ENCODE peak calls at places on chromosomes 5 and 9, in four cellular contexts. One of them, this sample, is unnamed.

GRCh38 chr5:136040746-136041415 is 12.1 kb downstream of the TGFBI start:
- DNase-seq in mammary epithelial cell: no peak
- DNase-seq in mesendoderm: no peak
- DNase-seq in GM23338: no peak
- DNase-seq in this sample: no peak

GRCh38 chr9:76987594-76988200 is 31.8 kb upstream of the FOXB2 start:
- DNase-seq in GM23338: peak; percentile 88
- DNase-seq in mesendoderm: peak; percentile 82
- DNase-seq in mammary epithelial cell: peak; percentile 35
- DNase-seq in this sample: peak; percentile 73

GRCh38 chr5:78638423-78638822 is 10.1 kb downstream of the LHFPL2 start:
- DNase-seq in GM23338: no peak
- DNase-seq in mesendoderm: peak; percentile 70
- DNase-seq in mammary epithelial cell: peak; percentile 98
- DNase-seq in this sample: no peak

GRCh38 chr5:143494595-143494994 is 91.1 kb upstream of the NR3C1 start:
- DNase-seq in mammary epithelial cell: no peak
- DNase-seq in mesendoderm: no peak
- DNase-seq in GM23338: no peak
- DNase-seq in this sample: no peak

GRCh38 chr9:1238407-1238806 is 188.2 kb downstream of the DMRT2 start:
- DNase-seq in GM23338: no peak
- DNase-seq in mesendoderm: no peak
- DNase-seq in mammary epithelial cell: peak; percentile 18
- DNase-seq in this sample: no peak

GRCh38 chr5:121218086-121218485 is 633.6 kb upstream of the FTMT start:
- DNase-seq in mesendoderm: peak; percentile 85
- DNase-seq in GM23338: no peak
- DNase-seq in mammary epithelial cell: no peak
- DNase-seq in this sample: no peak

GRCh38 chr5:173759696-173760095 is 128.5 kb upstream of the CPEB4 start:
- DNase-seq in GM23338: no peak
- DNase-seq in mammary epithelial cell: no peak
- DNase-seq in mesendoderm: no peak
- DNase-seq in this sample: no peak

GRCh38 chr9:72983056-72983455 is 30.2 kb upstream of the ALDH1A1 start:
- DNase-seq in mesendoderm: no peak
- DNase-seq in mammary epithelial cell: no peak
- DNase-seq in GM23338: no peak
- DNase-seq in this sample: no peak

GRCh38 chr9:97307500-97308163 is at the start of gene CCDC180:
- DNase-seq in GM23338: peak; percentile 53
- DNase-seq in mesendoderm: no peak
- DNase-seq in mammary epithelial cell: no peak
- DNase-seq in this sample: no peak

GRCh38 chr9:98637381-98637780 is 71.4 kb downstream of the GABBR2 start:
- DNase-seq in mammary epithelial cell: peak; percentile 11
- DNase-seq in GM23338: no peak
- DNase-seq in mesendoderm: no peak
- DNase-seq in this sample: no peak

GRCh38 chr9:34710023-34710422 is at the start of gene CCL21:
- DNase-seq in GM23338: no peak
- DNase-seq in mammary epithelial cell: no peak
- DNase-seq in mesendoderm: no peak
- DNase-seq in this sample: no peak

GRCh38 chr9:91245432-91246313 is 116.0 kb downstream of the AUH start:
- DNase-seq in GM23338: no peak
- DNase-seq in mesendoderm: no peak
- DNase-seq in mammary epithelial cell: peak; percentile 28
- DNase-seq in this sample: no peak

GRCh38 chr5:139384591-139385051 is 1.5 kb upstream of the SLC23A1 start:
- DNase-seq in mesendoderm: no peak
- DNase-seq in GM23338: no peak
- DNase-seq in mammary epithelial cell: no peak
- DNase-seq in this sample: no peak

GRCh38 chr9:76662476-76663281 is 101.6 kb upstream of the PCA3 start:
- DNase-seq in GM23338: no peak
- DNase-seq in mammary epithelial cell: no peak
- DNase-seq in mesendoderm: peak; percentile 93
- DNase-seq in this sample: no peak

GRCh38 chr5:142492781-142493281 is 168.0 kb upstream of the SPRY4 start:
- DNase-seq in mammary epithelial cell: no peak
- DNase-seq in mesendoderm: no peak
- DNase-seq in GM23338: no peak
- DNase-seq in this sample: no peak

GRCh38 chr9:27385606-27386005 is 88.7 kb upstream of the EQTN start:
- DNase-seq in GM23338: no peak
- DNase-seq in mammary epithelial cell: peak; percentile 57
- DNase-seq in mesendoderm: no peak
- DNase-seq in this sample: no peak

GRCh38 chr5:141877478-141878185 is 578 bp downstream of the PCDH1 start:
- DNase-seq in mesendoderm: peak; percentile 50
- DNase-seq in mammary epithelial cell: peak; percentile 52
- DNase-seq in GM23338: no peak
- DNase-seq in this sample: no peak

GRCh38 chr5:16855475-16855874 is 80.6 kb downstream of the MYO10 start:
- DNase-seq in GM23338: peak; percentile 43
- DNase-seq in mammary epithelial cell: no peak
- DNase-seq in mesendoderm: peak; percentile 52
- DNase-seq in this sample: no peak

GRCh38 chr5:148512498-148512897 is 128.7 kb downstream of the FBXO38 start:
- DNase-seq in GM23338: no peak
- DNase-seq in mammary epithelial cell: no peak
- DNase-seq in mesendoderm: no peak
- DNase-seq in this sample: no peak

GRCh38 chr9:112535811-112536210 is 49.2 kb downstream of the KIAA1958 start:
- DNase-seq in mammary epithelial cell: no peak
- DNase-seq in mesendoderm: no peak
- DNase-seq in GM23338: no peak
- DNase-seq in this sample: no peak

GRCh38 chr5:141973871-141974595 is 5.1 kb downstream of the RNF14 start:
- DNase-seq in GM23338: no peak
- DNase-seq in mammary epithelial cell: peak; percentile 19
- DNase-seq in mesendoderm: no peak
- DNase-seq in this sample: no peak

GRCh38 chr5:174589599-174589998 is 134.8 kb upstream of the MSX2 start:
- DNase-seq in mesendoderm: no peak
- DNase-seq in GM23338: no peak
- DNase-seq in mammary epithelial cell: no peak
- DNase-seq in this sample: no peak

GRCh38 chr9:137241490-137242328 is 622 bp downstream of the TUBB4B start:
- DNase-seq in mammary epithelial cell: peak; percentile 69
- DNase-seq in GM23338: no peak
- DNase-seq in mesendoderm: no peak
- DNase-seq in this sample: no peak

GRCh38 chr5:129591508-129592160 is 131.5 kb downstream of the ADAMTS19 start:
- DNase-seq in mammary epithelial cell: peak; percentile 2
- DNase-seq in GM23338: no peak
- DNase-seq in mesendoderm: no peak
- DNase-seq in this sample: no peak

GRCh38 chr9:105178106-105178505 is 66.3 kb upstream of the SLC44A1 start:
- DNase-seq in GM23338: no peak
- DNase-seq in mammary epithelial cell: no peak
- DNase-seq in mesendoderm: no peak
- DNase-seq in this sample: no peak

GRCh38 chr5:1384521-1384920 is 39.6 kb upstream of the CLPTM1L start:
- DNase-seq in mammary epithelial cell: no peak
- DNase-seq in GM23338: no peak
- DNase-seq in mesendoderm: no peak
- DNase-seq in this sample: no peak

GRCh38 chr9:80285325-80285724 is 713.6 kb downstream of the TLE4 start:
- DNase-seq in GM23338: peak; percentile 67
- DNase-seq in mesendoderm: peak; percentile 37
- DNase-seq in mammary epithelial cell: peak; percentile 13
- DNase-seq in this sample: no peak

GRCh38 chr5:33049845-33050244 is 338.7 kb downstream of the NPR3 start:
- DNase-seq in GM23338: no peak
- DNase-seq in mammary epithelial cell: peak; percentile 91
- DNase-seq in mesendoderm: no peak
- DNase-seq in this sample: no peak

GRCh38 chr5:36944607-36945225 is 68.1 kb downstream of the NIPBL start:
- DNase-seq in GM23338: peak; percentile 80
- DNase-seq in mesendoderm: peak; percentile 65
- DNase-seq in mammary epithelial cell: peak; percentile 39
- DNase-seq in this sample: no peak

GRCh38 chr5:14184725-14185124 is 41.6 kb downstream of the TRIO start:
- DNase-seq in mammary epithelial cell: no peak
- DNase-seq in GM23338: no peak
- DNase-seq in mesendoderm: no peak
- DNase-seq in this sample: no peak

GRCh38 chr9:68500457-68501158 is 40.1 kb downstream of the TMEM252 start:
- DNase-seq in GM23338: peak; percentile 3
- DNase-seq in mesendoderm: no peak
- DNase-seq in mammary epithelial cell: no peak
- DNase-seq in this sample: no peak

DNA sequence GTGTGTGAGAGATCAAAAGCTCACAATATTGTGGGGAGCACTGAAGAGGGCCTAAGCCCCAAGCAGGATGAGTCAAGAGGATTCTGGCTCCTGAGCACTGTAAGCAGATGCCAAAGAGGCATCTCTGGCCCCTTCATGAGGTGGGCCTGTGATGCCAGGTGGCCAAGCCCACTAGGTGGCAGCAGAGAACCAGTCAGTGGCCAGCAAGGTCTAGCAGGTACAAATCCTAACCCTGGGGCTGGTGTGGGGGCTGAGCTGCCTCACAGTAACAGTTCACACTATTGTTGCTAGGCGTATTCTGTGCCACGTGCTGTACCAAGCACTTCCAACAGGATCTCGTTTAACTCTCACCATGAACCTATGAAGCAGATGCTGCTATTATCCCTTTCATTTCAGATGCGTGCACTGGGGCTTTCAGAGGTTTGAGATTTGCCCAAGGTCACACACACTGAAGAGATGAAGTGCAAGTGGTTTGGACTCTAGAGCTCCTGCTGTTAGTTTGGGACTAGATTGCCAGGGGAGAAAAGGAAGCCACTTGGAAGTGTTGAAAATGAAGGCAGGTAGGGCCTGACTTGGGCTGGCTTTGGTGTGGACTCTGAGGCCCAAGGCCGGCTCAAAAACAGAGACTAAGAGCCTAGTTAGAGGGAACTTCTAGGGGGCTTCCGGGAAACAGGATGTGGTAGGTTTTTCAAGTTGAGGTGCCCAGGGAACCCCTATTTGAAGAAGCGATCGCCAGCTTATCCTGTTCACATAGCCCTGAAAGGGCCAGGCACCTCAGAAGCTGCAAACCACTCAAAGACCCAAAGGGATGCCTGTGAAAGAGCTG is 4.4 kb upstream of the MLANA start:
- DNase-seq in GM23338: peak; percentile 92
- DNase-seq in mesendoderm: peak; percentile 92
- DNase-seq in mammary epithelial cell: peak; percentile 58
- DNase-seq in this sample: peak; percentile 91
- H3K79me2 ChIP-seq in GM23338: no peaks in the 10 kb centered on the region
- H3K79me2 ChIP-seq in mesendoderm: no peaks in the 10 kb centered on the region
- H3K79me2 ChIP-seq in mammary epithelial cell: no peaks in the 10 kb centered on the region
- H3K79me2 ChIP-seq in this sample: no peaks in the 10 kb centered on the region

GRCh38 chr5:168101352-168101751 is 190.1 kb upstream of the WWC1 start:
- DNase-seq in GM23338: no peak
- DNase-seq in mesendoderm: no peak
- DNase-seq in mammary epithelial cell: no peak
- DNase-seq in this sample: no peak

GRCh38 chr5:168093200-168093930 is 198.1 kb upstream of the WWC1 start:
- DNase-seq in mammary epithelial cell: no peak
- DNase-seq in GM23338: no peak
- DNase-seq in mesendoderm: no peak
- DNase-seq in this sample: no peak

GRCh38 chr5:168097852-168098251 is 193.6 kb upstream of the WWC1 start:
- DNase-seq in mesendoderm: no peak
- DNase-seq in GM23338: no peak
- DNase-seq in mammary epithelial cell: no peak
- DNase-seq in this sample: no peak

GRCh38 chr5:168092786-168093185 is 198.7 kb upstream of the WWC1 start:
- DNase-seq in mammary epithelial cell: no peak
- DNase-seq in GM23338: no peak
- DNase-seq in mesendoderm: no peak
- DNase-seq in this sample: no peak

DNA sequence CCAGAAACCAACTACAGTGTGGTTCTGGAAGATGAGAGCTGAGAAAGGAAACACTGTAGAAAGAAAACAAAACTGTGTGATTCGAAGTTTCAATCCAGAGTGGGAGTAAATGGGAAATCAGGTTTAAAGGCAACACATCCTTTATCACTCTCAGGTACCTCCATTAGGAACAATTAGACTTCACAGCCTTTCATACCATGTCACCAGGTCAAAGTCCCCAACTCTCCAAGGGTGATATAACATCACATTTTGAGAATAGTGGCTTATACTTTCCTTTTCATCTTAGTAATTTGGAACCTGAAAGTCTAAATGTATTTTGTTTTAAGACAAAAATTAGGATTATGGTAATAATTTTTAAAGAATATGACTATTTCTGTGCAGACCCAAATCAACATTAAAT is 194.9 kb upstream of the WWC1 start:
- DNase-seq in mesendoderm: no peak
- DNase-seq in GM23338: no peak
- DNase-seq in mammary epithelial cell: no peak
- DNase-seq in this sample: no peak
- H3K79me2 ChIP-seq in mesendoderm: no peaks in the 10 kb centered on the region
- H3K79me2 ChIP-seq in GM23338: no peaks in the 10 kb centered on the region
- H3K79me2 ChIP-seq in mammary epithelial cell: no peaks in the 10 kb centered on the region
- H3K79me2 ChIP-seq in this sample: no peaks in the 10 kb centered on the region

GRCh38 chr5:163579729-163580128 is 74.3 kb downstream of the MAT2B start:
- DNase-seq in GM23338: no peak
- DNase-seq in mesendoderm: no peak
- DNase-seq in mammary epithelial cell: no peak
- DNase-seq in this sample: no peak

GRCh38 chr5:163578652-163579051 is 73.2 kb downstream of the MAT2B start:
- DNase-seq in mammary epithelial cell: no peak
- DNase-seq in mesendoderm: no peak
- DNase-seq in GM23338: peak; percentile 39
- DNase-seq in this sample: no peak

GRCh38 chr5:163585206-163585605 is 79.8 kb downstream of the MAT2B start:
- DNase-seq in mammary epithelial cell: peak; percentile 79
- DNase-seq in mesendoderm: no peak
- DNase-seq in GM23338: no peak
- DNase-seq in this sample: no peak

GRCh38 chr5:163574477-163575440 is 69.3 kb downstream of the MAT2B start:
- DNase-seq in GM23338: no peak
- DNase-seq in mesendoderm: no peak
- DNase-seq in mammary epithelial cell: no peak
- DNase-seq in this sample: no peak

DNA sequence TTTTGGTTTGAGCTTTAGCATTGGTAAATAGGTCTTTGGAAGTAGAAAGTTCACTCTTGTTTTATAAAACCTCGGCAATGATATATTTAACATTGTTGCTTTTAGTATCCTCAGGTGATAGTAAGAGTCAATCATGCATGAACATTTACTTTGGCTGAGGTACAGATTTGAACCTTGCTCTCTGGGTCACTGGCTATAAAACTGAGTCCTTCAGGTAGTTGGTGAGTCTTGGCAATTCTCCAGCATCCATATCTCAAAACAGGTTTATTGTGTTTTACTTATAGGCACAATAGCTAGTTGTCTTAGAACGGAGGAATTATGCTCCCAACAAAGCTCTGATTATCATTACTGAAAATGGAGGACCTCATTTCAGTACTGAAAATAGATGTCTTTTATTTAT is 75.1 kb downstream of the MAT2B start:
- DNase-seq in mammary epithelial cell: peak; percentile 5
- DNase-seq in GM23338: no peak
- DNase-seq in mesendoderm: no peak
- DNase-seq in this sample: no peak
- H3K79me2 ChIP-seq in mammary epithelial cell: no peaks in the 10 kb centered on the region
- H3K79me2 ChIP-seq in GM23338: no peaks in the 10 kb centered on the region
- H3K79me2 ChIP-seq in mesendoderm: no peaks in the 10 kb centered on the region
- H3K79me2 ChIP-seq in this sample: no peaks in the 10 kb centered on the region

GRCh38 chr5:40831346-40832210 is 3.4 kb downstream of the RPL37 start:
- DNase-seq in mammary epithelial cell: peak; percentile 30
- DNase-seq in mesendoderm: no peak
- DNase-seq in GM23338: no peak
- DNase-seq in this sample: no peak
- H3K79me2 ChIP-seq in mammary epithelial cell: peaks cover 65% of the 10 kb centered on the region
- H3K79me2 ChIP-seq in mesendoderm: peaks cover 37% of the 10 kb centered on the region
- H3K79me2 ChIP-seq in GM23338: peaks cover 63% of the 10 kb centered on the region
- H3K79me2 ChIP-seq in this sample: peaks cover 13% of the 10 kb centered on the region

This sample was measured in H9.